ENCODE peak calls at places on chromosomes 2 and 18, in eight cellular contexts. R is left lung, Y is astrocyte, J is left ventricle myocardium inferior, T is heart right ventricle, N is A673, K is cardiac muscle cell, D is colonic mucosa. B is an unnamed sample.

GRCh38 chr18:70128271-70128670 is 77.2 kb downstream of the RTTN start:
- DNase-seq in J (no peak), K (no peak), Y (no peak), R (no peak), T (no peak), N (no peak), D (no peak), B (no peak)

GRCh38 chr2:20544093-20544747 is 97.3 kb downstream of the RHOB start:
- DNase-seq in K (no peak), J (no peak), T (no peak), Y (no peak), D (no peak), N (no peak), R (no peak), B (peak; percentile 22)

GRCh38 chr2:219639356-219639755 is 11.9 kb downstream of the SLC4A3 start:
- DNase-seq in Y (no peak), N (no peak), D (no peak), R (no peak), T (no peak), J (no peak), K (no peak), B (no peak)

GRCh38 chr18:4748975-4749374 is 293.9 kb upstream of the DLGAP1 start:
- DNase-seq in T (no peak), D (no peak), J (no peak), R (no peak), N (no peak), K (no peak), Y (no peak), B (no peak)

GRCh38 chr2:234146087-234146826 is 95.8 kb downstream of the SPP2 start:
- DNase-seq in R (no peak), D (no peak), T (no peak), J (no peak), K (peak; percentile 87), Y (peak; percentile 97), N (no peak), B (no peak)

GRCh38 chr2:76953733-76954347 is 568.3 kb downstream of the LRRTM4 start:
- DNase-seq in T (no peak), R (no peak), J (no peak), Y (peak; percentile 2), D (peak; percentile 40), N (peak; percentile 85), K (peak; percentile 49), B (no peak)

GRCh38 chr2:135819211-135819610 is 17.8 kb downstream of the LCT start:
- DNase-seq in K (peak; percentile 41), Y (peak; percentile 42), R (no peak), J (no peak), N (peak; percentile 31), D (no peak), T (no peak), B (peak; percentile 41)

GRCh38 chr2:168210898-168211570 is 36.4 kb downstream of the STK39 start:
- DNase-seq in K (peak; percentile 81), N (peak; percentile 44), J (no peak), D (no peak), T (no peak), R (no peak), Y (peak; percentile 97), B (no peak)

GRCh38 chr18:53745228-53745967 is 479.1 kb downstream of the MBD2 start:
- DNase-seq in J (no peak), Y (no peak), K (peak; percentile 8), T (no peak), N (peak; percentile 57), R (no peak), D (peak; percentile 19), B (no peak)

GRCh38 chr18:49865401-49865800 is 52.1 kb upstream of the ACAA2 start:
- DNase-seq in K (no peak), D (peak; percentile 43), N (no peak), T (peak; percentile 31), Y (no peak), J (no peak), R (no peak), B (peak; percentile 57)

GRCh38 chr18:3481696-3482210 is 31.8 kb downstream of the TGIF1 start:
- DNase-seq in Y (no peak), J (no peak), K (peak; percentile 78), D (peak; percentile 44), R (no peak), N (peak; percentile 69), T (no peak), B (no peak)

GRCh38 chr2:133171396-133172004 is 396.8 kb downstream of the NCKAP5 start:
- DNase-seq in K (peak; percentile 76), T (no peak), R (no peak), N (peak; percentile 89), D (peak; percentile 23), Y (peak; percentile 42), J (no peak), B (peak; percentile 56)

GRCh38 chr2:176139621-176140020 is 10.1 kb downstream of the HOXD8 start:
- DNase-seq in K (no peak), Y (no peak), J (no peak), N (peak; percentile 55), D (no peak), T (no peak), R (no peak), B (no peak)

GRCh38 chr2:143524001-143524608 is 394.9 kb downstream of the ARHGAP15 start:
- DNase-seq in D (no peak), K (peak; percentile 47), Y (peak; percentile 73), T (no peak), J (no peak), N (no peak), R (no peak), B (no peak)

GRCh38 chr2:203238329-203238710 is 498 bp upstream of the CYP20A1 start:
- DNase-seq in Y (no peak), R (no peak), K (no peak), J (no peak), T (no peak), D (no peak), N (no peak), B (peak; percentile 53)

GRCh38 chr2:20425884-20426283 is 21.0 kb upstream of the RHOB start:
- DNase-seq in T (no peak), R (no peak), D (peak; percentile 15), K (no peak), N (no peak), Y (no peak), J (no peak), B (no peak)

GRCh38 chr18:45755936-45756335 is 32.0 kb downstream of the SLC14A1 start:
- DNase-seq in N (peak; percentile 73), T (no peak), J (no peak), K (peak; percentile 75), R (no peak), Y (peak; percentile 87), D (no peak), B (no peak)

GRCh38 chr2:202299712-202300111 is 34.1 kb downstream of the NOP58 start:
- DNase-seq in D (no peak), K (no peak), J (no peak), R (no peak), N (no peak), T (no peak), Y (no peak), B (no peak)

GRCh38 chr2:14967739-14968138 is 335.2 kb downstream of the LRATD1 start:
- DNase-seq in N (no peak), D (no peak), T (no peak), J (no peak), R (no peak), K (no peak), Y (no peak), B (no peak)

GRCh38 chr2:12619975-12620374 is 96.8 kb upstream of the TRIB2 start:
- DNase-seq in Y (peak; percentile 93), T (peak; percentile 18), D (no peak), N (peak; percentile 12), K (peak; percentile 84), R (no peak), J (no peak), B (peak; percentile 48)

GRCh38 chr2:224513991-224514390 is 71.2 kb downstream of the CUL3 start:
- DNase-seq in N (no peak), R (no peak), D (no peak), J (no peak), T (no peak), Y (peak; percentile 28), K (peak; percentile 18), B (no peak)

GRCh38 chr18:43661570-43661969 is 384.3 kb upstream of the SYT4 start:
- DNase-seq in D (no peak), N (peak; percentile 62), K (peak; percentile 68), Y (peak; percentile 62), T (no peak), J (no peak), R (no peak), B (no peak)

GRCh38 chr18:48750485-48751175 is 200.1 kb downstream of the SMAD7 start:
- DNase-seq in D (no peak), J (no peak), R (peak; percentile 59), T (no peak), N (no peak), Y (peak; percentile 71), K (peak; percentile 79), B (no peak)

GRCh38 chr2:47002031-47002430 is 86.4 kb upstream of the MCFD2 start:
- DNase-seq in T (no peak), J (no peak), R (no peak), K (no peak), Y (no peak), N (no peak), D (no peak), B (no peak)
- H3K4me1 ChIP-seq in T (peaks cover 29% of the 10 kb centered on the region), J (peaks cover 58% of the 10 kb centered on the region), R (peaks cover 4% of the 10 kb centered on the region), K (peaks cover 34% of the 10 kb centered on the region), Y (peaks cover 24% of the 10 kb centered on the region), N (peaks cover 10% of the 10 kb centered on the region), D (no peaks in the 10 kb centered on the region), B (peaks cover 2% of the 10 kb centered on the region)

DNA sequence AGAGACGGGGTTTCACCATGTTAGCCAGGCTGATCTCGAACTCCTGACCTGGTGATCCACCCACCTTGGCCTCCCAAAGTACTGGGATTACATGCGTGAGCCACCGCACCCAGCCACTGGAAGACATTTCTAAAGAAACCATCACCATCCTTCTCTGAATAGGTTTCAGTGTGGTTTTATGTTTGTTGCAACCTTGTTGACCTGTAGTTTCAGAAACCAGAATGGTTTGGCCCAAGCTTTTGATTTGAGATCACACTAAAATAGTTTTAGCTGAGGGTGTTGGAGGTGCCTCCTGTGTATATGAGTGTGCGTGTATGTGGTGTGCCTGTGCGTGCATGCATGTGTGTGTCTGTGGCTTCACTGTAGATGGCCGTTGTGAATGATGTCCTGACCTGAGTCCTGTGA is 26.2 kb downstream of the INPP4A start:
- DNase-seq in J (no peak), K (no peak), N (no peak), R (no peak), D (no peak), Y (no peak), T (no peak), B (no peak)
- TF ChIP-seq CTCF in J (no peak), K (no peak), N (no peak), R (no peak), D (no peak), Y (no peak), T (no peak), B (no peak)

DNA sequence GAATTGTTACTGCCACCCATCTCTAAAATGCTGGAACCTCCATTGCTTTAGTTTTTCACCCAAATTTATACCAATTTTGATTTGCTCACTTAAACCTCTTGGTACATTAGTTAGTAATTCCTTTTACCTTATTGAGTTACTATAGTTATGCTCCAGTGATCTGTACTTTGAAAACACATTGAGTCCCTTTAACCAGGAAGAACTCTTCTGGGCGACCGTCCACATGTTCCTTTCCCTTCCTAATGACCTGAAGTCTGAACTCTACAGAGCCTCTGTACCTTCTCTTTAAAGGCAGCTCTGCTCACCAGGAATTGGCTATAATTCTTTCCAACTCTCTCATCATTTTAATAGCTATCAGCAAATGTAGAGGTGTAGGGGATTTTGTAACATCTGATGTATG is 290.0 kb downstream of the NEDD4L start:
- DNase-seq in T (no peak), D (no peak), R (no peak), Y (no peak), J (no peak), N (no peak), K (no peak), B (no peak)
- H3K36me3 ChIP-seq in T (peaks cover 66% of the 10 kb centered on the region), D (no peaks in the 10 kb centered on the region), R (no peaks in the 10 kb centered on the region), Y (peaks cover 19% of the 10 kb centered on the region), J (peaks cover 30% of the 10 kb centered on the region), N (no peaks in the 10 kb centered on the region), K (peaks cover 9% of the 10 kb centered on the region), B (peaks cover 15% of the 10 kb centered on the region)

GRCh38 chr18:77067315-77068061 is 65.1 kb downstream of the MBP start:
- DNase-seq in R (peak; percentile 78), Y (peak; percentile 95), D (peak; percentile 52), K (peak; percentile 92), N (peak; percentile 7), J (peak; percentile 58), T (peak; percentile 58), B (peak; percentile 62)
- H3K4me1 ChIP-seq in R (peaks cover 22% of the 10 kb centered on the region), Y (peaks cover 68% of the 10 kb centered on the region), D (peaks cover 12% of the 10 kb centered on the region), K (no peaks in the 10 kb centered on the region), N (no peaks in the 10 kb centered on the region), J (peaks cover 80% of the 10 kb centered on the region), T (peaks cover 100% of the 10 kb centered on the region), B (peaks cover 18% of the 10 kb centered on the region)

B was measured in mucosa of descending colon.